ENCODE peak calls at places on chromosome 10, in four cellular contexts. N is spleen, G is kidney tubule cell, A is astrocyte of the cerebellum. K is an unnamed sample.

GRCh38 chr10:30437039-30437781 is 3.2 kb downstream of the MAP3K8 start:
- DNase-seq in N (no peak), A (no peak), G (peak; percentile 76), K (no peak)

GRCh38 chr10:76998451-76998850 is 639.2 kb downstream of the KCNMA1 start:
- DNase-seq in N (no peak), G (no peak), A (no peak), K (peak; percentile 25)

GRCh38 chr10:32105782-32106382 is 49.7 kb upstream of the KIF5B start:
- DNase-seq in N (no peak), A (no peak), G (no peak), K (no peak)

GRCh38 chr10:9922123-9922685 is 1095.5 kb upstream of the CELF2 start:
- DNase-seq in G (no peak), N (no peak), A (no peak), K (no peak)

GRCh38 chr10:72483452-72483851 is 128.7 kb upstream of the DNAJB12 start:
- DNase-seq in A (peak; percentile 1), G (no peak), N (peak; percentile 77), K (no peak)

GRCh38 chr10:48246501-48246900 is 28.0 kb downstream of the FRMPD2 start:
- DNase-seq in A (no peak), G (no peak), N (no peak), K (no peak)

GRCh38 chr10:93451244-93451947 is 30.7 kb downstream of the MYOF start:
- DNase-seq in G (no peak), N (no peak), A (no peak), K (no peak)

GRCh38 chr10:121088524-121088923 is 237.4 kb downstream of the WDR11 start:
- DNase-seq in A (no peak), N (no peak), G (peak; percentile 71), K (no peak)

GRCh38 chr10:12196531-12197211 is 683 bp downstream of the CDC123 start:
- DNase-seq in N (no peak), G (no peak), A (no peak), K (no peak)

GRCh38 chr10:125134483-125134848 is 25.9 kb downstream of the CTBP2 start:
- DNase-seq in A (no peak), G (no peak), N (peak; percentile 65), K (no peak)

GRCh38 chr10:63603709-63604445 is 82.7 kb downstream of the REEP3 start:
- DNase-seq in G (no peak), A (peak; percentile 35), N (no peak), K (no peak)

GRCh38 chr10:50310560-50311174 is 59.4 kb upstream of the ASAH2 start:
- DNase-seq in A (no peak), G (peak; percentile 27), N (no peak), K (no peak)